ENCODE peak calls at places on chromosome 11, in eight cellular contexts. One of them, this sample, is unnamed.

GRCh38 chr11:118060081-118060661 is 16.7 kb upstream of the TMPRSS4 start:
- DNase-seq in esophagus muscularis mucosa: no peak
- DNase-seq in AG09319: no peak
- DNase-seq in GOT3: no peak
- DNase-seq in activated naive CD4-positive, alpha-beta T cell treated with anti-CD3 and anti-CD28 coated beads, Interleukin-2, amount 50 U/mL, for 16 hours: no peak
- DNase-seq in GM03348: no peak
- DNase-seq in ovary: no peak
- DNase-seq in Right ventricle myocardium inferior: no peak
- DNase-seq in this sample: no peak

GRCh38 chr11:110198031-110198729 is 98.2 kb downstream of the RDX start:
- DNase-seq in esophagus muscularis mucosa: peak
- DNase-seq in AG09319: no peak
- DNase-seq in GOT3: no peak
- DNase-seq in activated naive CD4-positive, alpha-beta T cell treated with anti-CD3 and anti-CD28 coated beads, Interleukin-2, amount 50 U/mL, for 16 hours: no peak
- DNase-seq in GM03348: no peak
- DNase-seq in ovary: no peak
- DNase-seq in Right ventricle myocardium inferior: no peak
- DNase-seq in this sample: no peak

GRCh38 chr11:120660024-120660565 is 148.5 kb downstream of the GRIK4 start:
- DNase-seq in esophagus muscularis mucosa: no peak
- DNase-seq in AG09319: no peak
- DNase-seq in GOT3: no peak
- DNase-seq in activated naive CD4-positive, alpha-beta T cell treated with anti-CD3 and anti-CD28 coated beads, Interleukin-2, amount 50 U/mL, for 16 hours: peak
- DNase-seq in GM03348: peak
- DNase-seq in ovary: no peak
- DNase-seq in Right ventricle myocardium inferior: no peak
- DNase-seq in this sample: no peak

GRCh38 chr11:29679996-29680395 is 336.8 kb downstream of the KCNA4 start:
- DNase-seq in esophagus muscularis mucosa: no peak
- DNase-seq in AG09319: no peak
- DNase-seq in GOT3: no peak
- DNase-seq in activated naive CD4-positive, alpha-beta T cell treated with anti-CD3 and anti-CD28 coated beads, Interleukin-2, amount 50 U/mL, for 16 hours: no peak
- DNase-seq in GM03348: no peak
- DNase-seq in ovary: no peak
- DNase-seq in Right ventricle myocardium inferior: no peak
- DNase-seq in this sample: no peak

GRCh38 chr11:40293655-40294342 is 1165.7 kb downstream of the LRRC4C start:
- DNase-seq in esophagus muscularis mucosa: no peak
- DNase-seq in AG09319: peak
- DNase-seq in GOT3: peak
- DNase-seq in activated naive CD4-positive, alpha-beta T cell treated with anti-CD3 and anti-CD28 coated beads, Interleukin-2, amount 50 U/mL, for 16 hours: peak
- DNase-seq in GM03348: peak
- DNase-seq in ovary: peak
- DNase-seq in Right ventricle myocardium inferior: peak
- DNase-seq in this sample: no peak

GRCh38 chr11:95923730-95924413 is at the start of gene MTMR2:
- DNase-seq in esophagus muscularis mucosa: peak
- DNase-seq in AG09319: peak
- DNase-seq in GOT3: peak
- DNase-seq in activated naive CD4-positive, alpha-beta T cell treated with anti-CD3 and anti-CD28 coated beads, Interleukin-2, amount 50 U/mL, for 16 hours: peak
- DNase-seq in GM03348: peak
- DNase-seq in ovary: peak
- DNase-seq in Right ventricle myocardium inferior: peak
- DNase-seq in this sample: peak

GRCh38 chr11:29306527-29306926 is 710.3 kb downstream of the KCNA4 start:
- DNase-seq in esophagus muscularis mucosa: no peak
- DNase-seq in AG09319: no peak
- DNase-seq in GOT3: no peak
- DNase-seq in activated naive CD4-positive, alpha-beta T cell treated with anti-CD3 and anti-CD28 coated beads, Interleukin-2, amount 50 U/mL, for 16 hours: no peak
- DNase-seq in GM03348: peak
- DNase-seq in ovary: no peak
- DNase-seq in Right ventricle myocardium inferior: no peak
- DNase-seq in this sample: no peak

GRCh38 chr11:66085071-66085470 is 15.0 kb downstream of the PACS1 start:
- DNase-seq in esophagus muscularis mucosa: no peak
- DNase-seq in AG09319: no peak
- DNase-seq in GOT3: no peak
- DNase-seq in activated naive CD4-positive, alpha-beta T cell treated with anti-CD3 and anti-CD28 coated beads, Interleukin-2, amount 50 U/mL, for 16 hours: no peak
- DNase-seq in GM03348: no peak
- DNase-seq in ovary: no peak
- DNase-seq in Right ventricle myocardium inferior: no peak
- DNase-seq in this sample: no peak

GRCh38 chr11:114964676-114965214 is 286.4 kb downstream of the NXPE2 start:
- DNase-seq in esophagus muscularis mucosa: no peak
- DNase-seq in AG09319: no peak
- DNase-seq in GOT3: no peak
- DNase-seq in activated naive CD4-positive, alpha-beta T cell treated with anti-CD3 and anti-CD28 coated beads, Interleukin-2, amount 50 U/mL, for 16 hours: no peak
- DNase-seq in GM03348: no peak
- DNase-seq in ovary: no peak
- DNase-seq in Right ventricle myocardium inferior: no peak
- DNase-seq in this sample: no peak

GRCh38 chr11:83033972-83034672 is 37.6 kb downstream of the RAB30 start:
- DNase-seq in esophagus muscularis mucosa: no peak
- DNase-seq in AG09319: peak
- DNase-seq in GOT3: no peak
- DNase-seq in activated naive CD4-positive, alpha-beta T cell treated with anti-CD3 and anti-CD28 coated beads, Interleukin-2, amount 50 U/mL, for 16 hours: no peak
- DNase-seq in GM03348: peak
- DNase-seq in ovary: peak
- DNase-seq in Right ventricle myocardium inferior: no peak
- DNase-seq in this sample: no peak

GRCh38 chr11:61332266-61332822 is 561 bp downstream of the DDB1 start:
- DNase-seq in esophagus muscularis mucosa: no peak
- DNase-seq in AG09319: no peak
- DNase-seq in GOT3: no peak
- DNase-seq in activated naive CD4-positive, alpha-beta T cell treated with anti-CD3 and anti-CD28 coated beads, Interleukin-2, amount 50 U/mL, for 16 hours: no peak
- DNase-seq in GM03348: peak
- DNase-seq in ovary: no peak
- DNase-seq in Right ventricle myocardium inferior: peak
- DNase-seq in this sample: no peak

GRCh38 chr11:7490535-7490934 is 5.2 kb downstream of the OLFML1 start:
- DNase-seq in esophagus muscularis mucosa: no peak
- DNase-seq in AG09319: no peak
- DNase-seq in GOT3: no peak
- DNase-seq in activated naive CD4-positive, alpha-beta T cell treated with anti-CD3 and anti-CD28 coated beads, Interleukin-2, amount 50 U/mL, for 16 hours: no peak
- DNase-seq in GM03348: peak
- DNase-seq in ovary: no peak
- DNase-seq in Right ventricle myocardium inferior: no peak
- DNase-seq in this sample: no peak

GRCh38 chr11:103339485-103339857 is 230.2 kb downstream of the DYNC2H1 start:
- DNase-seq in esophagus muscularis mucosa: no peak
- DNase-seq in AG09319: no peak
- DNase-seq in GOT3: no peak
- DNase-seq in activated naive CD4-positive, alpha-beta T cell treated with anti-CD3 and anti-CD28 coated beads, Interleukin-2, amount 50 U/mL, for 16 hours: no peak
- DNase-seq in GM03348: no peak
- DNase-seq in ovary: no peak
- DNase-seq in Right ventricle myocardium inferior: no peak
- DNase-seq in this sample: no peak

GRCh38 chr11:33832676-33833075 is 58.4 kb upstream of the FBXO3 start:
- DNase-seq in esophagus muscularis mucosa: no peak
- DNase-seq in AG09319: no peak
- DNase-seq in GOT3: no peak
- DNase-seq in activated naive CD4-positive, alpha-beta T cell treated with anti-CD3 and anti-CD28 coated beads, Interleukin-2, amount 50 U/mL, for 16 hours: no peak
- DNase-seq in GM03348: no peak
- DNase-seq in ovary: no peak
- DNase-seq in Right ventricle myocardium inferior: no peak
- DNase-seq in this sample: no peak

GRCh38 chr11:86196924-86197323 is 47.6 kb upstream of the EED start:
- DNase-seq in esophagus muscularis mucosa: no peak
- DNase-seq in AG09319: no peak
- DNase-seq in GOT3: no peak
- DNase-seq in activated naive CD4-positive, alpha-beta T cell treated with anti-CD3 and anti-CD28 coated beads, Interleukin-2, amount 50 U/mL, for 16 hours: no peak
- DNase-seq in GM03348: no peak
- DNase-seq in ovary: no peak
- DNase-seq in Right ventricle myocardium inferior: no peak
- DNase-seq in this sample: no peak

GRCh38 chr11:70470127-70470526 is 71.8 kb downstream of the CTTN start:
- DNase-seq in esophagus muscularis mucosa: no peak
- DNase-seq in AG09319: no peak
- DNase-seq in GOT3: no peak
- DNase-seq in activated naive CD4-positive, alpha-beta T cell treated with anti-CD3 and anti-CD28 coated beads, Interleukin-2, amount 50 U/mL, for 16 hours: no peak
- DNase-seq in GM03348: no peak
- DNase-seq in ovary: no peak
- DNase-seq in Right ventricle myocardium inferior: no peak
- DNase-seq in this sample: no peak

GRCh38 chr11:102572537-102573220 is 42.1 kb upstream of the MMP7 start:
- DNase-seq in esophagus muscularis mucosa: no peak
- DNase-seq in AG09319: no peak
- DNase-seq in GOT3: no peak
- DNase-seq in activated naive CD4-positive, alpha-beta T cell treated with anti-CD3 and anti-CD28 coated beads, Interleukin-2, amount 50 U/mL, for 16 hours: no peak
- DNase-seq in GM03348: no peak
- DNase-seq in ovary: no peak
- DNase-seq in Right ventricle myocardium inferior: no peak
- DNase-seq in this sample: no peak

GRCh38 chr11:17954395-17955252 is 58.2 kb downstream of the SERGEF start:
- DNase-seq in esophagus muscularis mucosa: no peak
- DNase-seq in AG09319: no peak
- DNase-seq in GOT3: no peak
- DNase-seq in activated naive CD4-positive, alpha-beta T cell treated with anti-CD3 and anti-CD28 coated beads, Interleukin-2, amount 50 U/mL, for 16 hours: no peak
- DNase-seq in GM03348: no peak
- DNase-seq in ovary: no peak
- DNase-seq in Right ventricle myocardium inferior: no peak
- DNase-seq in this sample: no peak

GRCh38 chr11:87421422-87421821 is 383.7 kb downstream of the TMEM135 start:
- DNase-seq in esophagus muscularis mucosa: peak
- DNase-seq in AG09319: peak
- DNase-seq in GOT3: no peak
- DNase-seq in activated naive CD4-positive, alpha-beta T cell treated with anti-CD3 and anti-CD28 coated beads, Interleukin-2, amount 50 U/mL, for 16 hours: no peak
- DNase-seq in GM03348: peak
- DNase-seq in ovary: no peak
- DNase-seq in Right ventricle myocardium inferior: no peak
- DNase-seq in this sample: no peak

GRCh38 chr11:93652161-93652597 is 9.3 kb upstream of the CEP295 start:
- DNase-seq in esophagus muscularis mucosa: peak
- DNase-seq in AG09319: peak
- DNase-seq in GOT3: no peak
- DNase-seq in activated naive CD4-positive, alpha-beta T cell treated with anti-CD3 and anti-CD28 coated beads, Interleukin-2, amount 50 U/mL, for 16 hours: peak
- DNase-seq in GM03348: peak
- DNase-seq in ovary: no peak
- DNase-seq in Right ventricle myocardium inferior: no peak
- DNase-seq in this sample: no peak

This sample was measured in cortex of kidney.